ENCODE peak calls at places on chromosomes 7 and 10, in six cellular contexts. O, M, Q, Z, S and K are unnamed samples.

GRCh38 chr10:34764347-34764991 is 50.6 kb downstream of the PARD3 start:
- DNase-seq in O (no peak), M (no peak), Q (no peak), Z (no peak), S (no peak), K (no peak)

GRCh38 chr10:103833731-103834365 is 21.5 kb downstream of the SH3PXD2A start:
- DNase-seq in O (peak; percentile 91), M (no peak), Q (peak; percentile 71), Z (no peak), S (peak; percentile 17), K (peak; percentile 63)

GRCh38 chr7:82950436-82950835 is 212.2 kb downstream of the PCLO start:
- DNase-seq in O (no peak), M (no peak), Q (no peak), Z (no peak), S (no peak), K (no peak)

GRCh38 chr7:129615018-129615417 is 3.5 kb downstream of the NRF1 start:
- DNase-seq in O (no peak), M (no peak), Q (no peak), Z (no peak), S (no peak), K (no peak)

GRCh38 chr7:98212532-98213041 is 1.3 kb downstream of the BHLHA15 start:
- DNase-seq in O (no peak), M (no peak), Q (no peak), Z (no peak), S (no peak), K (no peak)

GRCh38 chr7:20778063-20778721 is 8.5 kb downstream of the SP8 start:
- DNase-seq in O (no peak), M (peak; percentile 25), Q (no peak), Z (no peak), S (peak; percentile 30), K (peak; percentile 56)

GRCh38 chr7:158595068-158595467 is 7.4 kb upstream of the PTPRN2 start:
- DNase-seq in O (no peak), M (no peak), Q (no peak), Z (no peak), S (no peak), K (no peak)

GRCh38 chr10:27744478-27745379 is 890 bp downstream of the MKX start:
- DNase-seq in O (peak; percentile 32), M (no peak), Q (peak; percentile 21), Z (no peak), S (no peak), K (peak; percentile 46)

GRCh38 chr10:52911163-52911562 is 138.6 kb upstream of the MBL2 start:
- DNase-seq in O (no peak), M (no peak), Q (no peak), Z (no peak), S (no peak), K (no peak)

GRCh38 chr10:91887075-91887899 is 22.0 kb downstream of the FGFBP3 start:
- DNase-seq in O (peak; percentile 25), M (peak; percentile 54), Q (no peak), Z (no peak), S (peak; percentile 47), K (peak; percentile 31)

GRCh38 chr7:142112086-142112485 is 568 bp downstream of the MGAM2 start:
- DNase-seq in O (no peak), M (no peak), Q (no peak), Z (no peak), S (no peak), K (no peak)

GRCh38 chr7:108127461-108127860 is 2.7 kb downstream of the LAMB4 start:
- DNase-seq in O (no peak), M (no peak), Q (no peak), Z (no peak), S (no peak), K (no peak)

GRCh38 chr7:68576366-68576765 is 1021.9 kb upstream of the AUTS2 start:
- DNase-seq in O (no peak), M (no peak), Q (no peak), Z (no peak), S (no peak), K (no peak)

GRCh38 chr10:74765465-74765864 is 60.9 kb upstream of the KAT6B start:
- DNase-seq in O (no peak), M (no peak), Q (no peak), Z (no peak), S (no peak), K (no peak)

GRCh38 chr7:100162874-100163533 is 4.5 kb upstream of the TRAPPC14 start:
- DNase-seq in O (peak; percentile 83), M (no peak), Q (no peak), Z (no peak), S (no peak), K (no peak)

GRCh38 chr7:46581276-46581675 is 660.2 kb upstream of the IGFBP3 start:
- DNase-seq in O (no peak), M (no peak), Q (no peak), Z (no peak), S (no peak), K (no peak)

GRCh38 chr7:143391462-143392404 is 10.6 kb downstream of the ZYX start:
- DNase-seq in O (peak; percentile 54), M (no peak), Q (no peak), Z (no peak), S (no peak), K (peak; percentile 80)

GRCh38 chr7:151506901-151507382 is 12.8 kb downstream of the RHEB start:
- DNase-seq in O (no peak), M (peak; percentile 8), Q (no peak), Z (no peak), S (peak; percentile 28), K (no peak)